ENCODE peak calls at places on chromosome 17, in eight cellular contexts. One of them, this sample, is unnamed.

GRCh38 chr17:43530303-43531081 is 15.6 kb downstream of the ETV4 start:
- DNase-seq in stimulated activated CD8-positive, alpha-beta memory T cell treated with anti-CD3 and anti-CD28 coated beads, Interleukin-2, amount 100 ng/mL, for 48 hours: no peak
- DNase-seq in colonic mucosa: no peak
- DNase-seq in midbrain: no peak
- DNase-seq in T-helper 17 cell: no peak
- DNase-seq in activated gamma-delta T cell treated with Interleukin-2 at 50 U/mL for 16 hours: no peak
- DNase-seq in GM04503: peak; percentile 28
- DNase-seq in stimulated activated CD4-positive, alpha-beta T cell treated with anti-CD3 and anti-CD28 coated beads, Interleukin-2, amount 100 ng/mL, for 24 hours: no peak
- DNase-seq in this sample: peak; percentile 62

GRCh38 chr17:45225964-45226530 is 4.4 kb downstream of the FMNL1 start:
- DNase-seq in stimulated activated CD8-positive, alpha-beta memory T cell treated with anti-CD3 and anti-CD28 coated beads, Interleukin-2, amount 100 ng/mL, for 48 hours: peak; percentile 97
- DNase-seq in colonic mucosa: peak; percentile 77
- DNase-seq in midbrain: peak; percentile 18
- DNase-seq in T-helper 17 cell: peak; percentile 84
- DNase-seq in activated gamma-delta T cell treated with Interleukin-2 at 50 U/mL for 16 hours: peak; percentile 98
- DNase-seq in GM04503: no peak
- DNase-seq in stimulated activated CD4-positive, alpha-beta T cell treated with anti-CD3 and anti-CD28 coated beads, Interleukin-2, amount 100 ng/mL, for 24 hours: peak; percentile 95
- DNase-seq in this sample: no peak

GRCh38 chr17:80441133-80441578 is 26.2 kb downstream of the ENDOV start:
- DNase-seq in stimulated activated CD8-positive, alpha-beta memory T cell treated with anti-CD3 and anti-CD28 coated beads, Interleukin-2, amount 100 ng/mL, for 48 hours: no peak
- DNase-seq in colonic mucosa: no peak
- DNase-seq in midbrain: no peak
- DNase-seq in T-helper 17 cell: peak; percentile 39
- DNase-seq in activated gamma-delta T cell treated with Interleukin-2 at 50 U/mL for 16 hours: peak; percentile 44
- DNase-seq in GM04503: no peak
- DNase-seq in stimulated activated CD4-positive, alpha-beta T cell treated with anti-CD3 and anti-CD28 coated beads, Interleukin-2, amount 100 ng/mL, for 24 hours: peak; percentile 62
- DNase-seq in this sample: no peak

GRCh38 chr17:76473541-76473985 is 6.2 kb downstream of the AANAT start:
- DNase-seq in stimulated activated CD8-positive, alpha-beta memory T cell treated with anti-CD3 and anti-CD28 coated beads, Interleukin-2, amount 100 ng/mL, for 48 hours: no peak
- DNase-seq in colonic mucosa: no peak
- DNase-seq in midbrain: no peak
- DNase-seq in T-helper 17 cell: no peak
- DNase-seq in activated gamma-delta T cell treated with Interleukin-2 at 50 U/mL for 16 hours: no peak
- DNase-seq in GM04503: no peak
- DNase-seq in stimulated activated CD4-positive, alpha-beta T cell treated with anti-CD3 and anti-CD28 coated beads, Interleukin-2, amount 100 ng/mL, for 24 hours: no peak
- DNase-seq in this sample: no peak

GRCh38 chr17:48219605-48220004 is 112.0 kb downstream of the SNX11 start:
- DNase-seq in stimulated activated CD8-positive, alpha-beta memory T cell treated with anti-CD3 and anti-CD28 coated beads, Interleukin-2, amount 100 ng/mL, for 48 hours: no peak
- DNase-seq in colonic mucosa: no peak
- DNase-seq in midbrain: no peak
- DNase-seq in T-helper 17 cell: no peak
- DNase-seq in activated gamma-delta T cell treated with Interleukin-2 at 50 U/mL for 16 hours: no peak
- DNase-seq in GM04503: no peak
- DNase-seq in stimulated activated CD4-positive, alpha-beta T cell treated with anti-CD3 and anti-CD28 coated beads, Interleukin-2, amount 100 ng/mL, for 24 hours: no peak
- DNase-seq in this sample: peak; percentile 28

GRCh38 chr17:48498168-48498840 is 32.5 kb downstream of the HOXB1 start:
- DNase-seq in stimulated activated CD8-positive, alpha-beta memory T cell treated with anti-CD3 and anti-CD28 coated beads, Interleukin-2, amount 100 ng/mL, for 48 hours: no peak
- DNase-seq in colonic mucosa: no peak
- DNase-seq in midbrain: no peak
- DNase-seq in T-helper 17 cell: no peak
- DNase-seq in activated gamma-delta T cell treated with Interleukin-2 at 50 U/mL for 16 hours: no peak
- DNase-seq in GM04503: no peak
- DNase-seq in stimulated activated CD4-positive, alpha-beta T cell treated with anti-CD3 and anti-CD28 coated beads, Interleukin-2, amount 100 ng/mL, for 24 hours: no peak
- DNase-seq in this sample: peak; percentile 82

GRCh38 chr17:42240201-42240600 is 36.0 kb downstream of the STAT5B start:
- DNase-seq in stimulated activated CD8-positive, alpha-beta memory T cell treated with anti-CD3 and anti-CD28 coated beads, Interleukin-2, amount 100 ng/mL, for 48 hours: no peak
- DNase-seq in colonic mucosa: no peak
- DNase-seq in midbrain: no peak
- DNase-seq in T-helper 17 cell: no peak
- DNase-seq in activated gamma-delta T cell treated with Interleukin-2 at 50 U/mL for 16 hours: no peak
- DNase-seq in GM04503: no peak
- DNase-seq in stimulated activated CD4-positive, alpha-beta T cell treated with anti-CD3 and anti-CD28 coated beads, Interleukin-2, amount 100 ng/mL, for 24 hours: no peak
- DNase-seq in this sample: no peak

GRCh38 chr17:78096093-78096492 is 32.5 kb downstream of the TMC6 start:
- DNase-seq in stimulated activated CD8-positive, alpha-beta memory T cell treated with anti-CD3 and anti-CD28 coated beads, Interleukin-2, amount 100 ng/mL, for 48 hours: no peak
- DNase-seq in colonic mucosa: no peak
- DNase-seq in midbrain: no peak
- DNase-seq in T-helper 17 cell: no peak
- DNase-seq in activated gamma-delta T cell treated with Interleukin-2 at 50 U/mL for 16 hours: no peak
- DNase-seq in GM04503: no peak
- DNase-seq in stimulated activated CD4-positive, alpha-beta T cell treated with anti-CD3 and anti-CD28 coated beads, Interleukin-2, amount 100 ng/mL, for 24 hours: no peak
- DNase-seq in this sample: no peak

GRCh38 chr17:38705803-38706624 is 941 bp downstream of the MLLT6 start:
- DNase-seq in stimulated activated CD8-positive, alpha-beta memory T cell treated with anti-CD3 and anti-CD28 coated beads, Interleukin-2, amount 100 ng/mL, for 48 hours: no peak
- DNase-seq in colonic mucosa: peak; percentile 75
- DNase-seq in midbrain: peak; percentile 33
- DNase-seq in T-helper 17 cell: no peak
- DNase-seq in activated gamma-delta T cell treated with Interleukin-2 at 50 U/mL for 16 hours: peak; percentile 29
- DNase-seq in GM04503: no peak
- DNase-seq in stimulated activated CD4-positive, alpha-beta T cell treated with anti-CD3 and anti-CD28 coated beads, Interleukin-2, amount 100 ng/mL, for 24 hours: peak; percentile 59
- DNase-seq in this sample: peak; percentile 32

GRCh38 chr17:3888343-3889171 is 4.3 kb downstream of the CAMKK1 start:
- DNase-seq in stimulated activated CD8-positive, alpha-beta memory T cell treated with anti-CD3 and anti-CD28 coated beads, Interleukin-2, amount 100 ng/mL, for 48 hours: no peak
- DNase-seq in colonic mucosa: peak; percentile 88
- DNase-seq in midbrain: no peak
- DNase-seq in T-helper 17 cell: no peak
- DNase-seq in activated gamma-delta T cell treated with Interleukin-2 at 50 U/mL for 16 hours: no peak
- DNase-seq in GM04503: peak; percentile 81
- DNase-seq in stimulated activated CD4-positive, alpha-beta T cell treated with anti-CD3 and anti-CD28 coated beads, Interleukin-2, amount 100 ng/mL, for 24 hours: no peak
- DNase-seq in this sample: no peak

GRCh38 chr17:82752371-82753200 is 721 bp downstream of the TBCD start:
- DNase-seq in stimulated activated CD8-positive, alpha-beta memory T cell treated with anti-CD3 and anti-CD28 coated beads, Interleukin-2, amount 100 ng/mL, for 48 hours: peak; percentile 17
- DNase-seq in colonic mucosa: peak; percentile 36
- DNase-seq in midbrain: no peak
- DNase-seq in T-helper 17 cell: peak; percentile 39
- DNase-seq in activated gamma-delta T cell treated with Interleukin-2 at 50 U/mL for 16 hours: peak; percentile 21
- DNase-seq in GM04503: no peak
- DNase-seq in stimulated activated CD4-positive, alpha-beta T cell treated with anti-CD3 and anti-CD28 coated beads, Interleukin-2, amount 100 ng/mL, for 24 hours: no peak
- DNase-seq in this sample: peak; percentile 49

This sample was measured in NCI-H345.